ENCODE peak calls at places on chromosomes 12 and 14, in eight cellular contexts. Z is ELR; C is AG10803; E is iris pigment epithelial cell; B is NCI-H345; K is T-helper 2 cell treated with Interferon-gamma antibody and Interleukin-4, amounts not matched to agents 5 μg/mL and 100 μg/mL, for 36 hours; N is NCI-H2081; J is Calu3. P is an unnamed sample.

GRCh38 chr12:95877622-95878021 is 18.9 kb downstream of the SNRPF start:
- DNase-seq in Z (peak), K (no peak), J (no peak), N (no peak), B (no peak), E (no peak), C (peak), P (no peak)

GRCh38 chr12:111430418-111431353 is 25.0 kb downstream of the SH2B3 start:
- DNase-seq in K (peak), B (no peak), Z (peak), C (no peak), N (no peak), J (no peak), E (no peak), P (no peak)

GRCh38 chr14:50041980-50042379 is 74.4 kb downstream of the VCPKMT start:
- DNase-seq in J (no peak), C (no peak), B (no peak), Z (no peak), N (no peak), K (no peak), E (no peak), P (no peak)

GRCh38 chr14:34059925-34060746 is 109.3 kb upstream of the EGLN3 start:
- DNase-seq in B (peak), Z (peak), K (peak), N (peak), C (peak), J (peak), E (peak), P (peak)

GRCh38 chr14:68747366-68747765 is 45.5 kb downstream of the ZFP36L1 start:
- DNase-seq in N (no peak), E (no peak), B (no peak), Z (no peak), J (no peak), C (no peak), K (no peak), P (peak)

GRCh38 chr14:79613625-79614024 is 597.7 kb downstream of the DIO2 start:
- DNase-seq in N (no peak), K (no peak), B (no peak), Z (no peak), J (no peak), E (no peak), C (no peak), P (no peak)

GRCh38 chr12:120167529-120168095 is 26.9 kb downstream of the GCN1 start:
- DNase-seq in E (no peak), J (no peak), K (no peak), C (peak), N (no peak), Z (no peak), B (no peak), P (no peak)

GRCh38 chr14:24664366-24664765 is 30.4 kb upstream of the GZMB start:
- DNase-seq in N (no peak), E (no peak), Z (no peak), C (no peak), B (no peak), K (no peak), J (no peak), P (no peak)

GRCh38 chr12:131862994-131863710 is 31.3 kb upstream of the ULK1 start:
- DNase-seq in N (no peak), B (no peak), E (peak), Z (peak), C (no peak), J (no peak), K (no peak), P (peak)

GRCh38 chr12:21710944-21711343 is 53.3 kb upstream of the LDHB start:
- DNase-seq in K (no peak), B (no peak), C (peak), E (peak), Z (peak), N (no peak), J (no peak), P (no peak)

GRCh38 chr12:113386866-113387566 is 16.7 kb downstream of the SDS start:
- DNase-seq in E (no peak), C (no peak), Z (no peak), B (no peak), N (no peak), K (no peak), J (no peak), P (no peak)

GRCh38 chr12:20194171-20194570 is 174.2 kb upstream of the PDE3A start:
- DNase-seq in E (peak), C (peak), J (peak), N (no peak), K (no peak), Z (no peak), B (no peak), P (peak)

GRCh38 chr14:101151226-101151929 is 247.9 kb upstream of the RTL1 start:
- DNase-seq in J (peak), N (no peak), Z (no peak), K (no peak), C (no peak), B (no peak), E (no peak), P (peak)

GRCh38 chr12:26402648-26403047 is 207.3 kb downstream of the SSPN start:
- DNase-seq in C (no peak), K (no peak), N (peak), J (peak), E (peak), Z (peak), B (no peak), P (peak)

GRCh38 chr14:65377576-65377975 is 35.0 kb upstream of the FUT8 start:
- DNase-seq in C (peak), B (no peak), K (no peak), E (peak), J (no peak), Z (no peak), N (no peak), P (no peak)

GRCh38 chr12:20142956-20143355 is 225.4 kb upstream of the PDE3A start:
- DNase-seq in K (no peak), C (no peak), E (no peak), B (no peak), Z (no peak), J (no peak), N (no peak), P (peak)

GRCh38 chr12:85484387-85484786 is 204.4 kb downstream of the ALX1 start:
- DNase-seq in K (no peak), Z (no peak), J (no peak), E (no peak), B (no peak), N (no peak), C (no peak), P (peak)

GRCh38 chr14:89787525-89787924 is 167.0 kb downstream of the EFCAB11 start:
- DNase-seq in C (peak), Z (peak), K (no peak), J (no peak), N (no peak), B (no peak), E (no peak), P (no peak)

GRCh38 chr12:53078425-53079225 is 565 bp downstream of the SPRYD3 start:
- DNase-seq in J (no peak), E (peak), Z (peak), B (peak), K (no peak), N (peak), C (peak), P (no peak)

GRCh38 chr12:43338848-43339526 is 213.0 kb downstream of the ADAMTS20 start:
- DNase-seq in C (peak), B (no peak), N (peak), K (no peak), E (peak), J (peak), Z (peak), P (peak)

GRCh38 chr12:109111775-109112491 is 4.5 kb upstream of the ACACB start:
- DNase-seq in C (peak), B (no peak), Z (peak), J (peak), N (peak), K (no peak), E (peak), P (peak)

GRCh38 chr12:52900896-52901714 is 3.8 kb downstream of the KRT8 start:
- DNase-seq in B (no peak), J (no peak), E (no peak), N (no peak), C (no peak), Z (no peak), K (no peak), P (no peak)

GRCh38 chr14:104385189-104386135 is 194.1 kb upstream of the C14orf180 start:
- DNase-seq in N (no peak), E (no peak), C (no peak), Z (no peak), B (no peak), K (no peak), J (no peak), P (no peak)

GRCh38 chr12:42756841-42757661 is 167.5 kb upstream of the PRICKLE1 start:
- DNase-seq in J (peak), E (peak), C (peak), Z (peak), K (no peak), N (no peak), B (no peak), P (peak)

GRCh38 chr14:31232081-31232480 is 24.5 kb upstream of the HECTD1 start:
- DNase-seq in C (no peak), E (no peak), N (no peak), Z (no peak), K (no peak), J (peak), B (no peak), P (no peak)

GRCh38 chr14:74660167-74660566 is 48.1 kb upstream of the LTBP2 start:
- DNase-seq in B (no peak), J (no peak), C (no peak), Z (peak), K (no peak), N (no peak), E (no peak), P (no peak)

GRCh38 chr12:57712671-57713070 is 18.7 kb downstream of the OS9 start:
- DNase-seq in K (no peak), N (no peak), Z (no peak), E (no peak), B (no peak), J (no peak), C (no peak), P (no peak)

GRCh38 chr12:93526786-93527428 is 45.6 kb upstream of the SOCS2 start:
- DNase-seq in B (no peak), N (no peak), K (no peak), J (peak), E (peak), Z (peak), C (peak), P (no peak)

GRCh38 chr12:94566345-94566744 is 84.0 kb downstream of the TMCC3 start:
- DNase-seq in N (no peak), B (no peak), E (no peak), C (no peak), Z (no peak), K (no peak), J (no peak), P (no peak)

GRCh38 chr14:69612014-69612758 is 790 bp downstream of the SUSD6 start:
- DNase-seq in Z (peak), J (peak), E (peak), K (peak), B (peak), C (peak), N (no peak), P (peak)

GRCh38 chr12:109796057-109796456 is 37.1 kb downstream of the TRPV4 start:
- DNase-seq in Z (no peak), B (no peak), C (no peak), E (no peak), K (no peak), J (no peak), N (no peak), P (no peak)

GRCh38 chr14:91164676-91165075 is 50.8 kb downstream of the DGLUCY start:
- DNase-seq in J (no peak), E (no peak), B (no peak), N (no peak), C (no peak), K (no peak), Z (no peak), P (no peak)

GRCh38 chr12:109134186-109134917 is 18.0 kb downstream of the ACACB start:
- DNase-seq in C (peak), N (no peak), J (peak), K (no peak), E (peak), Z (peak), B (no peak), P (peak)

GRCh38 chr12:123142948-123143752 is 7.7 kb downstream of the PITPNM2 start:
- DNase-seq in C (no peak), E (peak), K (no peak), N (no peak), B (peak), J (no peak), Z (peak), P (peak)

GRCh38 chr14:20332386-20332945 is 613 bp downstream of the CCNB1IP1 start:
- DNase-seq in K (no peak), Z (peak), J (no peak), E (peak), C (peak), B (no peak), N (no peak), P (peak)

GRCh38 chr12:56158926-56159461 is 835 bp downstream of the MYL6 start:
- DNase-seq in N (no peak), C (peak), J (peak), K (no peak), B (peak), Z (peak), E (peak), P (peak)

GRCh38 chr14:92993302-92993701 is 70.4 kb downstream of the CHGA start:
- DNase-seq in C (no peak), B (no peak), E (peak), J (no peak), K (no peak), Z (no peak), N (no peak), P (no peak)

GRCh38 chr12:59977779-59978178 is 381.9 kb downstream of the SLC16A7 start:
- DNase-seq in Z (no peak), K (no peak), E (peak), B (no peak), N (no peak), J (no peak), C (no peak), P (no peak)

P was measured in left kidney.